ENCODE peak calls at places on chromosomes 7 and 10, in four cellular contexts. H, V, T and N are unnamed samples.

GRCh38 chr10:54758791-54759190 is 42.2 kb downstream of the PCDH15 start:
- DNase-seq in H (no peak), V (no peak), T (no peak), N (no peak)

GRCh38 chr7:152870106-152870693 is 110.6 kb downstream of the ACTR3B start:
- DNase-seq in H (no peak), V (no peak), T (no peak), N (no peak)

GRCh38 chr10:10870523-10871241 is 147.0 kb upstream of the CELF2 start:
- DNase-seq in H (no peak), V (no peak), T (no peak), N (no peak)

GRCh38 chr10:91210435-91210834 is 10.0 kb upstream of the PCGF5 start:
- DNase-seq in H (no peak), V (no peak), T (no peak), N (no peak)

GRCh38 chr10:100120550-100120949 is 38.9 kb upstream of the CPN1 start:
- DNase-seq in H (no peak), V (no peak), T (no peak), N (no peak)

GRCh38 chr7:107592361-107593024 is 12.4 kb downstream of the BCAP29 start:
- DNase-seq in H (no peak), V (no peak), T (no peak), N (no peak)

GRCh38 chr7:151051108-151051507 is 2.8 kb downstream of the ASIC3 start:
- DNase-seq in H (peak), V (no peak), T (peak), N (no peak)

GRCh38 chr10:3048114-3049019 is 19.0 kb upstream of the PFKP start:
- DNase-seq in H (no peak), V (no peak), T (no peak), N (no peak)

GRCh38 chr10:126049741-126050140 is 153.4 kb downstream of the FANK1 start:
- DNase-seq in H (no peak), V (no peak), T (no peak), N (no peak)

GRCh38 chr7:84549409-84549808 is 354.8 kb upstream of the SEMA3A start:
- DNase-seq in H (no peak), V (no peak), T (no peak), N (no peak)

GRCh38 chr10:70335246-70335613 is 47.2 kb downstream of the LRRC20 start:
- DNase-seq in H (no peak), V (no peak), T (no peak), N (peak)

GRCh38 chr10:95268438-95268837 is 22.4 kb downstream of the PDLIM1 start:
- DNase-seq in H (no peak), V (no peak), T (no peak), N (peak)

GRCh38 chr10:96124230-96125141 is 5.6 kb upstream of the ZNF518A start:
- DNase-seq in H (peak), V (peak), T (no peak), N (no peak)

GRCh38 chr7:121084748-121085336 is 96.3 kb downstream of the CPED1 start:
- DNase-seq in H (peak), V (peak), T (no peak), N (no peak)

GRCh38 chr10:97412891-97413304 is 11.8 kb upstream of the RRP12 start:
- DNase-seq in H (no peak), V (no peak), T (peak), N (no peak)

GRCh38 chr10:101565370-101565900 is 22.6 kb downstream of the POLL start:
- DNase-seq in H (no peak), V (no peak), T (no peak), N (no peak)

GRCh38 chr10:112951349-112952281 is 1.6 kb downstream of the TCF7L2 start:
- DNase-seq in H (peak), V (peak), T (no peak), N (peak)

GRCh38 chr10:123153486-123154091 is 613 bp upstream of the BUB3 start:
- DNase-seq in H (no peak), V (no peak), T (no peak), N (no peak)